ENCODE peak calls at places on chromosome 12, in seven cellular contexts. H is fibroblast of the conjunctiva, B is stomach, N is AG09309, Y is NCI-H187, C is gastrocnemius medialis, D is GM03348. R is an unnamed sample.

GRCh38 chr12:63302269-63302940 is 151.4 kb upstream of the AVPR1A start:
- DNase-seq in H (no peak), B (no peak), N (no peak), Y (no peak), C (no peak), D (no peak), R (no peak)

GRCh38 chr12:75345531-75345930 is 11.1 kb downstream of the GLIPR1L1 start:
- DNase-seq in H (no peak), B (no peak), N (no peak), Y (no peak), C (no peak), D (no peak), R (no peak)

GRCh38 chr12:90959538-90960139 is 4.7 kb upstream of the CCER1 start:
- DNase-seq in H (peak), B (no peak), N (no peak), Y (peak), C (no peak), D (peak), R (no peak)

GRCh38 chr12:68352067-68352466 is 19.9 kb upstream of the MDM1 start:
- DNase-seq in H (no peak), B (no peak), N (no peak), Y (no peak), C (no peak), D (no peak), R (no peak)

GRCh38 chr12:57534991-57535543 is 11.9 kb downstream of the DCTN2 start:
- DNase-seq in H (no peak), B (no peak), N (no peak), Y (no peak), C (no peak), D (no peak), R (no peak)

GRCh38 chr12:8078400-8078799 is 3.7 kb upstream of the NECAP1 start:
- DNase-seq in H (peak), B (no peak), N (peak), Y (no peak), C (no peak), D (peak), R (peak)

GRCh38 chr12:94277426-94278000 is 129.1 kb downstream of the PLXNC1 start:
- DNase-seq in H (no peak), B (no peak), N (no peak), Y (no peak), C (no peak), D (no peak), R (no peak)

GRCh38 chr12:64261813-64262212 is 39.7 kb upstream of the KICS2 start:
- DNase-seq in H (no peak), B (no peak), N (no peak), Y (no peak), C (no peak), D (no peak), R (no peak)

GRCh38 chr12:7176595-7176994 is 12.9 kb upstream of the PEX5 start:
- DNase-seq in H (no peak), B (no peak), N (no peak), Y (no peak), C (no peak), D (no peak), R (no peak)

GRCh38 chr12:49188205-49188915 is 520 bp downstream of the TUBA1A start:
- DNase-seq in H (peak), B (peak), N (peak), Y (peak), C (peak), D (peak), R (peak)

GRCh38 chr12:7984900-7985299 is 47.6 kb upstream of the FOXJ2 start:
- DNase-seq in H (no peak), B (no peak), N (no peak), Y (no peak), C (no peak), D (no peak), R (no peak)

GRCh38 chr12:5433081-5433839 is 1.4 kb downstream of the NTF3 start:
- DNase-seq in H (no peak), B (no peak), N (no peak), Y (no peak), C (no peak), D (peak), R (no peak)

R was measured in thyroid gland.